ENCODE peak calls at places on chromosome 22, in six cellular contexts. I, Y, U, J, H and C are unnamed samples.

GRCh38 chr22:49826603-49827306 is 918 bp downstream of the BRD1 start:
- DNase-seq in I (peak), Y (no peak), U (peak), J (no peak), H (peak), C (no peak)

GRCh38 chr22:39765029-39765428 is 128.5 kb downstream of the ENTHD1 start:
- DNase-seq in I (no peak), Y (no peak), U (no peak), J (no peak), H (no peak), C (no peak)

GRCh38 chr22:43388420-43388851 is 23.4 kb upstream of the MPPED1 start:
- DNase-seq in I (peak), Y (peak), U (peak), J (peak), H (peak), C (peak)

GRCh38 chr22:39182478-39183030 is 30.1 kb upstream of the CBX7 start:
- DNase-seq in I (no peak), Y (no peak), U (no peak), J (no peak), H (no peak), C (no peak)

GRCh38 chr22:19201130-19201857 is 22.8 kb upstream of the SLC25A1 start:
- DNase-seq in I (no peak), Y (no peak), U (no peak), J (no peak), H (no peak), C (no peak)

GRCh38 chr22:49739138-49739537 is 88.5 kb downstream of the BRD1 start:
- DNase-seq in I (no peak), Y (no peak), U (no peak), J (no peak), H (no peak), C (no peak)

GRCh38 chr22:47205081-47205491 is 442.6 kb downstream of the TBC1D22A start:
- DNase-seq in I (no peak), Y (no peak), U (no peak), J (no peak), H (no peak), C (no peak)

GRCh38 chr22:48459259-48459658 is 1368.4 kb downstream of the BRD1 start:
- DNase-seq in I (no peak), Y (peak), U (no peak), J (no peak), H (no peak), C (no peak)

GRCh38 chr22:20651286-20651685 is 122.6 kb upstream of the SERPIND1 start:
- DNase-seq in I (no peak), Y (no peak), U (no peak), J (no peak), H (no peak), C (no peak)

GRCh38 chr22:30829901-30830550 is 135.4 kb downstream of the OSBP2 start:
- DNase-seq in I (no peak), Y (no peak), U (no peak), J (no peak), H (no peak), C (no peak)

GRCh38 chr22:19598054-19598855 is 74.0 kb upstream of the CLDN5 start:
- DNase-seq in I (no peak), Y (no peak), U (no peak), J (no peak), H (no peak), C (no peak)

GRCh38 chr22:25013634-25014033 is 61.1 kb downstream of the KIAA1671 start:
- DNase-seq in I (no peak), Y (no peak), U (no peak), J (no peak), H (no peak), C (no peak)

GRCh38 chr22:40156001-40156516 is 21.7 kb upstream of the TNRC6B start:
- DNase-seq in I (no peak), Y (no peak), U (peak), J (peak), H (no peak), C (no peak)